ENCODE peak calls at places on chromosome 18, in four cellular contexts. K is HepG2, J is ovary, S is heart left ventricle. B is an unnamed sample.

GRCh38 chr18:44701227-44701626 is 20.5 kb downstream of the SETBP1 start:
- DNase-seq in S (no peak), K (no peak), J (no peak), B (no peak)

GRCh38 chr18:8052237-8052701 is 485.2 kb downstream of the PTPRM start:
- DNase-seq in J (no peak), S (no peak), K (peak), B (no peak)

GRCh38 chr18:8943900-8944870 is 158.3 kb upstream of the NDUFV2 start:
- DNase-seq in K (no peak), J (no peak), S (no peak), B (peak)

GRCh38 chr18:22047485-22047884 is 121.9 kb upstream of the GATA6 start:
- DNase-seq in K (no peak), S (no peak), J (no peak), B (no peak)

GRCh38 chr18:23982154-23983071 is 32.1 kb upstream of the TTC39C start:
- DNase-seq in K (no peak), J (peak), S (no peak), B (peak)

GRCh38 chr18:76443519-76444435 is 51.3 kb downstream of the ZNF516 start:
- DNase-seq in S (no peak), K (no peak), J (no peak), B (no peak)

GRCh38 chr18:58962331-58962730 is 97.7 kb downstream of the ZNF532 start:
- DNase-seq in J (no peak), K (no peak), S (no peak), B (no peak)

GRCh38 chr18:3093624-3094354 is 80.8 kb upstream of the LPIN2 start:
- DNase-seq in J (no peak), K (no peak), S (no peak), B (no peak)

GRCh38 chr18:23380001-23380550 is 73.0 kb upstream of the RIOK3 start:
- DNase-seq in K (no peak), J (no peak), S (no peak), B (peak)

GRCh38 chr18:78158943-78159342 is 820.7 kb upstream of the SALL3 start:
- DNase-seq in J (no peak), K (no peak), S (no peak), B (no peak)

GRCh38 chr18:61797691-61798590 is 94.9 kb downstream of the RNF152 start:
- DNase-seq in J (no peak), K (no peak), S (no peak), B (no peak)

GRCh38 chr18:47898696-47899095 is 31.8 kb downstream of the SMAD2 start:
- DNase-seq in J (no peak), S (no peak), K (peak), B (no peak)

GRCh38 chr18:11009869-11010268 is 139.5 kb downstream of the PIEZO2 start:
- DNase-seq in S (no peak), K (no peak), J (no peak), B (no peak)

GRCh38 chr18:46001892-46002291 is 34.8 kb upstream of the EPG5 start:
- DNase-seq in S (no peak), K (no peak), J (no peak), B (no peak)

GRCh38 chr18:45617284-45617683 is 2.0 kb downstream of the SLC14A2 start:
- DNase-seq in S (peak), J (peak), K (no peak), B (peak)

GRCh38 chr18:61352611-61353010 is 19.4 kb downstream of the CDH20 start:
- DNase-seq in J (no peak), K (no peak), S (no peak), B (no peak)

GRCh38 chr18:43893001-43893637 is 615.8 kb upstream of the SYT4 start:
- DNase-seq in J (no peak), S (no peak), K (no peak), B (no peak)

GRCh38 chr18:4888251-4888650 is 308.8 kb downstream of the AKAIN1 start:
- DNase-seq in J (no peak), K (no peak), S (no peak), B (no peak)

GRCh38 chr18:57737661-57738060 is 65.5 kb downstream of the ATP8B1 start:
- DNase-seq in S (peak), J (no peak), K (peak), B (peak)

GRCh38 chr18:75558790-75559189 is 131.3 kb upstream of the SMIM21 start:
- DNase-seq in K (no peak), J (no peak), S (no peak), B (no peak)

GRCh38 chr18:62772860-62773584 is 57.7 kb downstream of the PHLPP1 start:
- DNase-seq in J (no peak), S (no peak), K (peak), B (no peak)

GRCh38 chr18:51009071-51009470 is 20.9 kb upstream of the SMAD4 start:
- DNase-seq in S (no peak), J (no peak), K (no peak), B (no peak)

GRCh38 chr18:26792661-26793060 is 72.8 kb downstream of the AQP4 start:
- DNase-seq in K (peak), J (no peak), S (no peak), B (no peak)

GRCh38 chr18:76791106-76791505 is 31.3 kb upstream of the ZNF236 start:
- DNase-seq in J (no peak), S (no peak), K (no peak), B (no peak)

GRCh38 chr18:3852321-3852720 is 402.3 kb downstream of the TGIF1 start:
- DNase-seq in J (no peak), S (no peak), K (no peak), B (no peak)

GRCh38 chr18:68267583-68267982 is 447.3 kb downstream of the TMX3 start:
- DNase-seq in S (no peak), J (no peak), K (no peak), B (no peak)

GRCh38 chr18:46040747-46041104 is 31.3 kb downstream of the PSTPIP2 start:
- DNase-seq in S (no peak), K (no peak), J (no peak), B (no peak)

GRCh38 chr18:9135912-9136314 is 668 bp upstream of the ANKRD12 start:
- DNase-seq in J (no peak), K (peak), S (no peak), B (no peak)

GRCh38 chr18:51813740-51814139 is 526.3 kb upstream of the DCC start:
- DNase-seq in K (no peak), J (no peak), S (no peak), B (no peak)

GRCh38 chr18:11074879-11075278 is 74.5 kb downstream of the PIEZO2 start:
- DNase-seq in K (no peak), J (no peak), S (no peak), B (no peak)

GRCh38 chr18:37547196-37547595 is 18.4 kb downstream of the CELF4 start:
- DNase-seq in S (no peak), K (no peak), J (no peak), B (no peak)

GRCh38 chr18:59631583-59632181 is 65.5 kb downstream of the CCBE1 start:
- DNase-seq in J (no peak), S (no peak), K (peak), B (no peak)

GRCh38 chr18:61854578-61854977 is 38.2 kb downstream of the RNF152 start:
- DNase-seq in J (no peak), K (no peak), S (no peak), B (no peak)

GRCh38 chr18:5122270-5122669 is 74.8 kb downstream of the AKAIN1 start:
- DNase-seq in J (no peak), K (no peak), S (no peak), B (no peak)

GRCh38 chr18:28204154-28204553 is 27.2 kb upstream of the CDH2 start:
- DNase-seq in J (no peak), K (no peak), S (no peak), B (peak)

GRCh38 chr18:44960580-44960979 is 279.9 kb downstream of the SETBP1 start:
- DNase-seq in S (no peak), K (no peak), J (no peak), B (no peak)

GRCh38 chr18:424869-425138 is 75.7 kb downstream of the COLEC12 start:
- DNase-seq in J (no peak), K (no peak), S (no peak), B (no peak)

GRCh38 chr18:48928787-48929186 is 22.0 kb downstream of the SMAD7 start:
- DNase-seq in J (no peak), S (peak), K (peak), B (no peak)
- TF ChIP-seq POLR2A in J (no peak), S (no peak), K (no peak), B (no peak)

GRCh38 chr18:36187138-36187825 is at the start of gene MOCOS:
- DNase-seq in J (peak), K (peak), S (peak), B (peak)
- TF ChIP-seq POLR2A in J (peak), K (peak), S (no peak), B (peak)

GRCh38 chr18:79679552-79680099 is at the start of gene CTDP1:
- DNase-seq in S (peak), K (peak), J (peak), B (peak)
- TF ChIP-seq POLR2A in S (no peak), K (peak), J (peak), B (no peak)

DNA sequence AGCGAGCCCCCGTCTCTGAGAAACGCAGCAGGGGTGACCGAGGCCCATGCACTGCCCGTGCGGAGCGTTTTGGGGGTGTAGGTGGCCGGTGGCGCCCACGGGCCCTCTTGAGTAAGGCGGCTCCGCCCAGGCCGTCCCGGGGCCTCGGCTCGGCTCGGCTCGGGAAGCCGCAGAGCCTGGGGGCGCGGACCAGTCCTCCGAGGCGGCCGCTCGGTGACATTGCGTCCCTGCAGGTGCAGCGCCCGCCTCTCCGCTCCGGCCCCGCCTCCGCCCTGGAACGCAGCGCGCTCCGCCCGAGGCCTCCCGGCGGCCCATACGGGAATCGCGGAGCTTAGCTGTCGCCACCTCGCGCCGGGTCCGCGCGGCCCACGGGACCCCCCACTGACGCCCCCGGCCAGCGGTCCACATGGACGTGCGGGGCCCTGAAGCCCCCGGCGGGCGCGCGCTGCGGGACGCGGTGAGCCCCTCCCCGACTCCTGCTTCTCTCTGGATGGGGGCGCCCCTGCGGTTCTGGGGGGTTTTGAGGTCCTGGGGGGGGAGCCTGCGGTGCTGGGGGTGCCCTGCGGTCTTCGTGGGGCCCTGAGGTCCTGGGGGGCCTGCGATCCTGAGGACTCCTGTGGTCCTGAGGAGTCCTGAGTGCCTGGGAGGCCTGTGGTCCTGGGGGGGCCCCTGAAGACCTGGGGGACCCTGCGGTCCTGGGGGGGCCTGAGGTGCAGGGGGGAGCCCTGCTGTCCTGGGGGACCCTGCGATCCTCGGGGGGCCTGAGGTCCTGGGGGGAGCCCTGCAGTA is at the start of gene HSBP1L1:
- DNase-seq in J (peak), S (peak), K (peak), B (no peak)
- TF ChIP-seq POLR2A in J (no peak), S (no peak), K (peak), B (no peak)

GRCh38 chr18:36297419-36298112 is at the start of gene FHOD3:
- DNase-seq in S (peak), K (no peak), J (peak), B (peak)
- TF ChIP-seq POLR2A in S (peak), K (no peak), J (no peak), B (no peak)

GRCh38 chr18:54828290-54828871 is at the start of gene RAB27B:
- DNase-seq in S (peak), K (peak), J (peak), B (peak)
- TF ChIP-seq POLR2A in S (no peak), K (no peak), J (no peak), B (peak)

GRCh38 chr18:39675916-39676315 is 2110.3 kb upstream of the CELF4 start:
- DNase-seq in S (no peak), J (no peak), K (no peak), B (no peak)
- TF ChIP-seq POLR2A in S (no peak), J (no peak), K (no peak), B (no peak)

B was measured in H54.